ENCODE peak calls at places on chromosomes 3 and 15, in four cellular contexts. One of them, this sample, is unnamed.

GRCh38 chr3:32288819-32289218 is 50.3 kb downstream of the CMTM8 start:
- DNase-seq in HepG2: no peak
- DNase-seq in GM12878: no peak
- DNase-seq in K562: no peak
- DNase-seq in this sample: no peak

GRCh38 chr3:194040501-194041273 is 95.3 kb upstream of the HES1 start:
- DNase-seq in GM12878: no peak
- DNase-seq in HepG2: no peak
- DNase-seq in K562: no peak
- DNase-seq in this sample: no peak

GRCh38 chr15:38885001-38885400 is 320.4 kb upstream of the RASGRP1 start:
- DNase-seq in GM12878: no peak
- DNase-seq in HepG2: peak; percentile 15
- DNase-seq in K562: no peak
- DNase-seq in this sample: no peak

GRCh38 chr3:192449036-192449435 is 278.3 kb downstream of the FGF12 start:
- DNase-seq in GM12878: no peak
- DNase-seq in K562: peak; percentile 8
- DNase-seq in HepG2: no peak
- DNase-seq in this sample: no peak

GRCh38 chr15:60323322-60323721 is 74.5 kb downstream of the ANXA2 start:
- DNase-seq in K562: no peak
- DNase-seq in HepG2: no peak
- DNase-seq in GM12878: no peak
- DNase-seq in this sample: no peak

GRCh38 chr3:159762238-159762637 is 226.4 kb upstream of the IL12A start:
- DNase-seq in K562: no peak
- DNase-seq in GM12878: no peak
- DNase-seq in HepG2: no peak
- DNase-seq in this sample: no peak

GRCh38 chr15:100941536-100941935 is 22.4 kb downstream of the LRRK1 start:
- DNase-seq in GM12878: no peak
- DNase-seq in HepG2: no peak
- DNase-seq in K562: no peak
- DNase-seq in this sample: no peak

GRCh38 chr3:131630812-131631211 is 128.0 kb upstream of the MRPL3 start:
- DNase-seq in K562: no peak
- DNase-seq in GM12878: no peak
- DNase-seq in HepG2: no peak
- DNase-seq in this sample: no peak

GRCh38 chr3:188253800-188254452 is 100.0 kb downstream of the LPP start:
- DNase-seq in HepG2: no peak
- DNase-seq in GM12878: no peak
- DNase-seq in K562: no peak
- DNase-seq in this sample: no peak

GRCh38 chr3:15319575-15319974 is 12.8 kb downstream of the SH3BP5 start:
- DNase-seq in GM12878: no peak
- DNase-seq in K562: no peak
- DNase-seq in HepG2: no peak
- DNase-seq in this sample: no peak

GRCh38 chr3:12750223-12750622 is 8.8 kb downstream of the TMEM40 start:
- DNase-seq in HepG2: peak; percentile 31
- DNase-seq in K562: peak; percentile 34
- DNase-seq in GM12878: no peak
- DNase-seq in this sample: peak; percentile 47

GRCh38 chr3:194323785-194324735 is 27.1 kb downstream of the CPN2 start:
- DNase-seq in K562: peak; percentile 93
- DNase-seq in HepG2: peak; percentile 59
- DNase-seq in GM12878: no peak
- DNase-seq in this sample: peak; percentile 76

GRCh38 chr15:69093127-69093526 is 67.3 kb upstream of the GLCE start:
- DNase-seq in HepG2: no peak
- DNase-seq in GM12878: no peak
- DNase-seq in K562: peak; percentile 67
- DNase-seq in this sample: no peak

GRCh38 chr3:122577409-122578028 is at the start of gene PARP15:
- DNase-seq in K562: no peak
- DNase-seq in GM12878: no peak
- DNase-seq in HepG2: no peak
- DNase-seq in this sample: no peak

GRCh38 chr3:36905545-36905944 is 39.3 kb downstream of the TRANK1 start:
- DNase-seq in K562: peak; percentile 46
- DNase-seq in GM12878: no peak
- DNase-seq in HepG2: no peak
- DNase-seq in this sample: no peak

GRCh38 chr15:48469681-48470080 is 138.5 kb downstream of the DUT start:
- DNase-seq in K562: no peak
- DNase-seq in HepG2: no peak
- DNase-seq in GM12878: no peak
- DNase-seq in this sample: no peak

GRCh38 chr15:66653398-66653797 is 48.6 kb upstream of the SMAD6 start:
- DNase-seq in K562: no peak
- DNase-seq in GM12878: no peak
- DNase-seq in HepG2: no peak
- DNase-seq in this sample: no peak

GRCh38 chr3:57544181-57545125 is at the start of gene DNAH12:
- DNase-seq in GM12878: no peak
- DNase-seq in HepG2: peak; percentile 64
- DNase-seq in K562: peak; percentile 58
- DNase-seq in this sample: no peak
- H3K9ac ChIP-seq in GM12878: no peak within 1 kb of the TSS
- H3K9ac ChIP-seq in HepG2: peak within 1 kb of the TSS; percentile 16
- H3K9ac ChIP-seq in K562: no peak within 1 kb of the TSS
- H3K9ac ChIP-seq in this sample: no peak within 1 kb of the TSS

GRCh38 chr15:89363770-89364169 is 29.1 kb upstream of the POLG start:
- DNase-seq in GM12878: no peak
- DNase-seq in HepG2: no peak
- DNase-seq in K562: no peak
- DNase-seq in this sample: no peak

GRCh38 chr15:89364341-89364740 is 29.7 kb upstream of the POLG start:
- DNase-seq in HepG2: no peak
- DNase-seq in GM12878: no peak
- DNase-seq in K562: no peak
- DNase-seq in this sample: no peak

GRCh38 chr15:89363133-89363532 is 28.5 kb upstream of the POLG start:
- DNase-seq in HepG2: no peak
- DNase-seq in K562: no peak
- DNase-seq in GM12878: no peak
- DNase-seq in this sample: no peak

GRCh38 chr15:89365457-89366055 is 30.9 kb upstream of the POLG start:
- DNase-seq in K562: no peak
- DNase-seq in HepG2: no peak
- DNase-seq in GM12878: no peak
- DNase-seq in this sample: no peak

DNA sequence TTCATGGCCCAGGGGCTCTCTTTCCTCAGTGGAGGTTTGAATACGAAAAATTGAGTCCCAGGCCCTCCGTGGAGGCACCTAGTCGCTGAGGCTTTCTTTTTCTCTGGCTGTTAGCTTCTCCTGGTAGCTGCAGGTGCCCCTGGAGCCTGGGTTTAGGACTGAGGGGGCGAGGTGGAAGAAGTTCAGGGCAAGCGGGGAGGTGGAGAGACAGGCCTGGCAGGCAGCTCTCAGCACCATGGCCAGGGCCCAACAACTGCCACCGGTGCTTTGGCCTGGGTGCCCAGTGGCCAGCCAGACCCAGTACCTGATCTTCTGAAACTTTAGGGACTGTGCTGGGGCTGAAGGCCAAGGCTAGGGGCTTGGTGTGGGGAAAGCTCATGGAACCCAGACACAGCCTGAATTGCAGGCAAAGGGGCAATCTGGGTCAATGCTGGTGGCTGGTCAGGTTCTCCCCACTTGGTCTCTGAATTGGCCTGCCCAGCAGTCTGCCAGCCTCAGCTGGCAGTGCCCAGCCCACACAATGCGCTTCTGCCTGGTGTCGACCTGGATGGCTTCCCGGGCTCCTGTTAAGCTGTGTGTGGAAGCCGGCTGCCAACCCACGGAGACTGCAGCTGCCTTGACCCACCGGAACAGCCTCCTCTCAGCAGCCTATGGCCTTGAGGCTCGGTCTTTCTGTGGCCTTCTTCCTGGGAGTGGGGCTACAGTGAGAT is 30.3 kb upstream of the POLG start:
- DNase-seq in HepG2: no peak
- DNase-seq in GM12878: no peak
- DNase-seq in K562: no peak
- DNase-seq in this sample: no peak
- TF ChIP-seq REST in HepG2: peak; percentile 61
- TF ChIP-seq REST in GM12878: peak; percentile 65
- TF ChIP-seq REST in K562: no peak
- TF ChIP-seq REST in this sample: peak; percentile 61

DNA sequence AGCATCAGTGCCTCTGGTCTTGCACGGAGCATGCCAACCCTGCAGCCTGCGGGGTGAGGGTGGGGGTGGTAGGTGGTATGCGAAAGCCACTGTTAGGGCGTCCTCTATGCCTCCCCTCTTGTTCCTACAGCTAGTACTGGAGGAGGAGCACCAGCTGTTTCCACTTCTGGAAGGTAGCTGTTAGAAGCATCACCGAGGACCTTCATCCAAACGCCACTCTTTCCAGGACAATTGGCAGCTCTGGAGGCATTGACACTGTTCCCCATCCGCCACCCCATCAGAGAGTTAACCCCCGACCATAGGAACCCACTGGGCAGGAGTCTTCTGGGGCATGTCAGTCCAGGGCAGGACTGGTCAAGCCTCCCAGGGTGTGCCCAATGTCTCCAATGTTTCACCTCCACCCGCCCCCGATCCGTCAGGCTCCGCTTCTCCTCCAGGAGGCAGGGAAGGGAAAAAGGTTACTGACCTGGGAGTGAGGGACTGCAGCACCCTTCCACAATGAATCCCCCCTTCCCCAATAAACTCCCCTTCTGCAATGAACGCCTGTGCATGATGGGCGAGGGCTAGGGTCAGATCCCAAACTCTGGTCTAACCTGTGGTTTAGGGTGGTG is 487 bp downstream of the DUOX2 start:
- DNase-seq in GM12878: no peak
- DNase-seq in K562: no peak
- DNase-seq in HepG2: no peak
- DNase-seq in this sample: no peak
- TF ChIP-seq EZH2 in GM12878: no peak
- TF ChIP-seq EZH2 in K562: no peak
- TF ChIP-seq EZH2 in HepG2: peak; percentile 9
- TF ChIP-seq EZH2 in this sample: no peak

DNA sequence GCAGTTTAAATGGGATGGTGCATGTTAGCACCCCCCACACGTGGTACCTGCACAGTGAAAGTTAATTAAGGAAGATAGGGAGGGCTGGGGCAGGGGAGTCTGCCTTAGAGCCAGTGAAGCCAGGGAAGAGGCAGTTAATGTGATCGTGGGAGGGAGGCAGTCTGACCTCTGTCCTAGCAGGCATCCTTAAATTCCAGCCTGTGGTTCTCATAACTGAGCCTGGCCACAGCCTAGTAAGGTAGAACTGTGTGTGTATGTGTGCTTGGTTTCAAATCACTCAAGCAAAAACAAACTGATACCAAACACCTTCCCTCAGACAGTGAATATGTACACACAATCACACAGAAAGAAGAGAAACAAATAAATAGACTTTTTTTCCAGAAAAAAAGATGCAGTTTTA is 319.1 kb upstream of the TLE3 start:
- DNase-seq in HepG2: no peak
- DNase-seq in GM12878: no peak
- DNase-seq in K562: no peak
- DNase-seq in this sample: no peak
- H3K9ac ChIP-seq in HepG2: no peak overlapping the region
- H3K9ac ChIP-seq in GM12878: no peak overlapping the region
- H3K9ac ChIP-seq in K562: no peak overlapping the region
- H3K9ac ChIP-seq in this sample: no peak overlapping the region

GRCh38 chr15:55742927-55743614 is at the start of gene PRTG:
- DNase-seq in GM12878: no peak
- DNase-seq in HepG2: peak; percentile 72
- DNase-seq in K562: peak; percentile 37
- DNase-seq in this sample: no peak
- TF ChIP-seq REST in GM12878: no peak
- TF ChIP-seq REST in HepG2: no peak
- TF ChIP-seq REST in K562: no peak
- TF ChIP-seq REST in this sample: no peak